ENCODE peak calls at places on chromosomes 7 and 10, in six cellular contexts. A is IMR-90, X is H9, P is H1, N is mesenchymal stem cell, Y is trophoblast cell. K is an unnamed sample.

GRCh38 chr10:389836-390448 is 254.7 kb downstream of the ZMYND11 start:
- DNase-seq in P (no peak), N (no peak), X (no peak), Y (no peak), A (no peak), K (no peak)

GRCh38 chr10:118340486-118340885 is 1.6 kb downstream of the FAM204A start:
- DNase-seq in A (no peak), N (no peak), P (no peak), X (no peak), Y (no peak), K (no peak)

GRCh38 chr10:71028066-71028465 is 139.7 kb upstream of the PCBD1 start:
- DNase-seq in X (no peak), P (no peak), N (no peak), Y (no peak), A (no peak), K (no peak)

GRCh38 chr7:134084488-134085144 is 42.5 kb upstream of the LRGUK start:
- DNase-seq in N (no peak), A (no peak), X (no peak), Y (peak), P (no peak), K (no peak)

GRCh38 chr10:69335063-69335587 is 56.8 kb downstream of the HK1 start:
- DNase-seq in X (no peak), A (no peak), N (peak), Y (peak), P (no peak), K (no peak)

GRCh38 chr10:97796651-97797050 is 24.9 kb upstream of the SFRP5 start:
- DNase-seq in X (no peak), N (no peak), Y (no peak), A (no peak), P (no peak), K (no peak)

GRCh38 chr7:109699661-109700060 is 1130.0 kb downstream of the DNAJB9 start:
- DNase-seq in N (no peak), Y (no peak), A (no peak), X (no peak), P (no peak), K (no peak)

GRCh38 chr7:23471090-23471859 is 984 bp upstream of the IGF2BP3 start:
- DNase-seq in N (peak), X (peak), A (peak), Y (peak), P (no peak), K (peak)

GRCh38 chr7:158973440-158973839 is 117.1 kb downstream of the DYNC2I1 start:
- DNase-seq in Y (peak), X (peak), A (no peak), N (peak), P (peak), K (no peak)

GRCh38 chr7:28267012-28267411 is 86.4 kb upstream of the JAZF1 start:
- DNase-seq in A (no peak), X (no peak), N (no peak), Y (no peak), P (no peak), K (no peak)

GRCh38 chr10:94108200-94108599 is 114.5 kb downstream of the PLCE1 start:
- DNase-seq in A (peak), Y (no peak), P (no peak), X (no peak), N (peak), K (no peak)

GRCh38 chr7:130852867-130853266 is 118.9 kb upstream of the KLF14 start:
- DNase-seq in A (no peak), N (no peak), X (no peak), P (no peak), Y (peak), K (no peak)

GRCh38 chr7:144118341-144118740 is 4.6 kb upstream of the OR2A14 start:
- DNase-seq in P (no peak), X (no peak), N (no peak), Y (no peak), A (no peak), K (no peak)

GRCh38 chr7:240887-241421 is 48.6 kb downstream of the FAM20C start:
- DNase-seq in A (no peak), Y (no peak), P (no peak), N (peak), X (peak), K (no peak)

GRCh38 chr10:101557541-101557940 is 30.5 kb downstream of the POLL start:
- DNase-seq in Y (no peak), P (no peak), A (no peak), N (no peak), X (no peak), K (no peak)

GRCh38 chr7:111678986-111679385 is 116.7 kb upstream of the IMMP2L start:
- DNase-seq in X (no peak), Y (peak), P (no peak), N (no peak), A (no peak), K (no peak)

GRCh38 chr10:306007-306406 is 170.8 kb downstream of the ZMYND11 start:
- DNase-seq in N (no peak), Y (no peak), P (no peak), A (no peak), X (no peak), K (no peak)

DNA sequence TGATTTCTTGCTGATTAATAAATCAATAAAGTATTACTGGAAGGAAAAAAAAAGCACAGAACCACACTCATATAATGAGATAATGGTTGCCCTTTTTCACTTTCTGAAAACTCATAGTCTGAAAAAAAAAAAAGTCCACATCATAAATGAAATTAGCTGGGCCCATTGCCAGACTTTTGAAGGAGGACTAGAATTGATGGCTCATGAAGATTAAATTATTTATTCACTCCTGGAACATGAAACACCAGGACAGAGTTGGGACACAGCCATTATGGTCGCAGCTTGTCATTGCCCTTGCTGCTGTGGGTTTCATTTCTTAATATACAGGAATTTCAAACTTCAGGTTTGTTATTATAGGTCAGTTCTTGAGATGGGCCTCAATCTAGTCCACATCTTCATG is 91.9 kb downstream of the CNTNAP2 start:
- DNase-seq in Y (no peak), N (no peak), A (no peak), P (no peak), X (no peak), K (no peak)
- H2AFZ ChIP-seq in Y (no peak), N (no peak), A (no peak), P (no peak), X (no peak), K (no peak)

GRCh38 chr10:110498087-110498981 is 627 bp downstream of the DUSP5 start:
- DNase-seq in N (peak), P (no peak), X (peak), Y (peak), A (peak), K (no peak)

GRCh38 chr10:110495731-110496552 is 1.8 kb upstream of the DUSP5 start:
- DNase-seq in P (no peak), A (peak), Y (no peak), N (peak), X (peak), K (no peak)

GRCh38 chr10:110498982-110499795 is 1.5 kb downstream of the DUSP5 start:
- DNase-seq in A (peak), N (peak), P (peak), X (peak), Y (peak), K (no peak)

GRCh38 chr10:110496553-110497437 is 912 bp upstream of the DUSP5 start:
- DNase-seq in N (no peak), P (no peak), Y (no peak), X (no peak), A (no peak), K (no peak)

GRCh38 chr10:110497438-110498086 is at the start of gene DUSP5:
- DNase-seq in A (peak), N (peak), Y (peak), X (peak), P (peak), K (peak)
- H2BK120ac ChIP-seq in A (peak), N (peak), Y (peak), X (no peak), P (no peak), K (no peak)

DNA sequence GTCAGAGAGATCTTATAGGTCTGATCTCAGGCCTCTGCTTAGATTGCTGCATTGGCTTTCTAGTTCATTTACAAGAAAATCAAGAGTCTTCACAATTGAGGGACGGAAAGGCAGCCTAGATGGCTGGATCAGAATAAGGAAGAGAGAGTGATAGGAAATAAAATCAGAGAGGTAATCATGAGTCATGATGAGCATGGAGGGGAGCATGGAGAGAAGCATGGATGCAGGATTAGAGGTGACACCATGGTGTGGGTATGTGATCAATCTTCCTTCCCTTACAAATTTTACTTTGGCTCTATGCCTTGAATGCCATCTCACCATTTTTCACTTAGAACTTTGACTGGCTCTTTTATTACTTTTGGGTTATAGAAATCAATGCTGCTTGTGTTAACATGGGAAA is 1.4 kb downstream of the BCCIP start:
- DNase-seq in P (no peak), Y (no peak), X (no peak), A (peak), N (peak), K (no peak)
- H3K23ac ChIP-seq in P (no peak), Y (no peak), X (no peak), A (no peak), N (no peak), K (no peak)

DNA sequence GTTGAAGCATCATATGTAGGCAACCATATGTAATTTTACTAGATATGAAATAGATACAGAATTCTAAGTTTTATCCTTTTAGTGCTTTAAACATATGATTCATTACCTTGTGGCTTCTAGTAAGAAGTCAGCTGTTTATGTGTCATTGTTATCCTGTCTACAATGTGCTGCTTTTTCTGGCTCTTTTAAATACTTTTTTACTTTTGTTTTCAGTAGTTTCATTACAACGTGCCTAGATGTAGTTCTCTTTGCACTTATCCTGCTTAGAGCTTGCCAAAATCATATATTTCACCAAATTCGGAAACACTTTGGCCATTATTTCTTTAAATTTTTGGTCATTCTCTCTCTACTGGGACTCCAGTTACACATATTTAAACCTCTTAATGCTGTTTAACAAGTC is 26.4 kb downstream of the YAE1 start:
- DNase-seq in A (peak), P (no peak), Y (peak), X (no peak), N (peak), K (no peak)
- H2AFZ ChIP-seq in A (no peak), P (no peak), Y (no peak), X (no peak), N (no peak), K (no peak)

K was measured in neuronal stem cell.